ENCODE peak calls at places on chromosomes 6 and 20, in eight cellular contexts. A, E, M, Y, I, O, G and P are unnamed samples.

GRCh38 chr6:108714774-108715414 is 133.3 kb upstream of the ARMC2 start:
- DNase-seq in A (no peak), E (no peak), M (no peak), Y (no peak), I (peak), O (no peak), G (no peak), P (no peak)

GRCh38 chr6:30562470-30563425 is 5.7 kb downstream of the PRR3 start:
- DNase-seq in A (no peak), E (no peak), M (no peak), Y (no peak), I (no peak), O (no peak), G (no peak), P (no peak)

GRCh38 chr20:31698803-31699718 is 23.6 kb downstream of the BCL2L1 start:
- DNase-seq in A (peak), E (peak), M (peak), Y (peak), I (peak), O (no peak), G (no peak), P (peak)

GRCh38 chr6:166204852-166205650 is 37.4 kb upstream of the TBXT start:
- DNase-seq in A (no peak), E (no peak), M (no peak), Y (no peak), I (no peak), O (no peak), G (no peak), P (no peak)

GRCh38 chr20:1555952-1556351 is 1.6 kb downstream of the SIRPD start:
- DNase-seq in A (no peak), E (no peak), M (no peak), Y (peak), I (no peak), O (no peak), G (no peak), P (no peak)

GRCh38 chr6:20540683-20541082 is 6.4 kb downstream of the CDKAL1 start:
- DNase-seq in A (no peak), E (no peak), M (peak), Y (no peak), I (no peak), O (no peak), G (no peak), P (no peak)

GRCh38 chr6:147279423-147279822 is 75.2 kb downstream of the STXBP5 start:
- DNase-seq in A (peak), E (peak), M (peak), Y (no peak), I (peak), O (no peak), G (no peak), P (no peak)

GRCh38 chr6:41535766-41536165 is 10.4 kb upstream of the FOXP4 start:
- DNase-seq in A (no peak), E (no peak), M (peak), Y (no peak), I (no peak), O (no peak), G (no peak), P (no peak)

GRCh38 chr6:157753291-157753690 is 69.8 kb upstream of the SNX9 start:
- DNase-seq in A (peak), E (no peak), M (peak), Y (no peak), I (no peak), O (no peak), G (no peak), P (no peak)

GRCh38 chr6:76222189-76222588 is 149.7 kb upstream of the IMPG1 start:
- DNase-seq in A (no peak), E (no peak), M (no peak), Y (no peak), I (no peak), O (no peak), G (no peak), P (no peak)